ENCODE peak calls at places on chromosomes 2 and 18, in four cellular contexts. P is T-helper 9 cell, M is EL, R is HT1080. Q is an unnamed sample.

GRCh38 chr2:183799761-183800160 is 675.5 kb downstream of the NUP35 start:
- DNase-seq in P (no peak), M (no peak), R (no peak), Q (no peak)

GRCh38 chr2:190600293-190601103 is 48.4 kb upstream of the NAB1 start:
- DNase-seq in P (no peak), M (no peak), R (no peak), Q (no peak)

GRCh38 chr2:88159955-88160415 is 10.2 kb upstream of the THNSL2 start:
- DNase-seq in P (peak; percentile 27), M (peak; percentile 58), R (peak; percentile 42), Q (peak; percentile 62)

GRCh38 chr2:39549718-39550464 is 112.8 kb upstream of the MAP4K3 start:
- DNase-seq in P (no peak), M (no peak), R (no peak), Q (no peak)

GRCh38 chr18:47870605-47871004 is 59.9 kb downstream of the SMAD2 start:
- DNase-seq in P (no peak), M (no peak), R (peak; percentile 34), Q (no peak)

GRCh38 chr2:43634604-43635306 is 2.3 kb upstream of the PLEKHH2 start:
- DNase-seq in P (no peak), M (peak; percentile 72), R (peak; percentile 48), Q (no peak)

GRCh38 chr18:67705748-67706147 is 189.2 kb upstream of the DSEL start:
- DNase-seq in P (no peak), M (no peak), R (peak; percentile 22), Q (no peak)

GRCh38 chr2:85589982-85590791 is 5.4 kb upstream of the RNF181 start:
- DNase-seq in P (no peak), M (peak; percentile 85), R (peak; percentile 75), Q (no peak)